ENCODE peak calls at places on chromosomes 16 and 17, in eight cellular contexts. K is activated CD8-positive, alpha-beta T cell treated with anti-CD3 and anti-CD28 coated beads for 36 hours; X is progenitor cell of endocrine pancreas; F is AG04449; C is SK-N-SH; E is A549; P is K562; B is heart left ventricle. D is an unnamed sample.

GRCh38 chr16:48961546-48961945 is 320.1 kb downstream of the CBLN1 start:
- DNase-seq in B (no peak), P (no peak), X (no peak), E (no peak), C (no peak), K (no peak), F (no peak), D (no peak)

GRCh38 chr16:68235105-68235881 is 634 bp downstream of the ESRP2 start:
- DNase-seq in F (no peak), E (no peak), X (peak; percentile 42), B (peak; percentile 66), C (no peak), P (no peak), K (peak; percentile 23), D (no peak)

GRCh38 chr16:4529085-4530060 is 9.2 kb downstream of the CDIP1 start:
- DNase-seq in F (no peak), X (no peak), B (no peak), K (peak; percentile 54), C (no peak), E (no peak), P (no peak), D (no peak)

GRCh38 chr17:2070241-2071023 is 15.5 kb downstream of the HIC1 start:
- DNase-seq in C (no peak), X (no peak), B (no peak), E (no peak), P (no peak), F (no peak), K (peak; percentile 93), D (peak; percentile 83)

GRCh38 chr17:81735181-81736102 is 23.4 kb downstream of the SLC25A10 start:
- DNase-seq in P (peak; percentile 79), E (peak; percentile 63), C (no peak), B (no peak), F (no peak), X (no peak), K (no peak), D (peak; percentile 77)

GRCh38 chr17:48106802-48107136 is 797 bp upstream of the SNX11 start:
- DNase-seq in E (no peak), B (no peak), K (no peak), X (no peak), P (no peak), F (no peak), C (no peak), D (no peak)

GRCh38 chr16:58099956-58100300 is 29.3 kb downstream of the CFAP20 start:
- DNase-seq in K (no peak), F (no peak), C (no peak), B (no peak), P (no peak), X (no peak), E (no peak), D (no peak)

GRCh38 chr17:5514976-5515375 is 28.6 kb downstream of the MIS12 start:
- DNase-seq in X (no peak), F (no peak), C (no peak), P (no peak), B (no peak), K (no peak), E (no peak), D (no peak)

GRCh38 chr16:560221-560700 is at the start of gene PRR35:
- DNase-seq in F (no peak), B (no peak), X (no peak), K (no peak), P (peak; percentile 45), E (no peak), C (peak; percentile 64), D (no peak)

GRCh38 chr17:11768106-11768505 is 169.8 kb downstream of the DNAH9 start:
- DNase-seq in K (no peak), X (no peak), F (no peak), B (no peak), E (no peak), P (no peak), C (no peak), D (no peak)

GRCh38 chr16:49498241-49499017 is 124.8 kb downstream of the C16orf78 start:
- DNase-seq in C (no peak), K (no peak), F (no peak), X (no peak), P (no peak), B (no peak), E (no peak), D (no peak)

GRCh38 chr17:49926886-49927285 is 42.1 kb upstream of the DLX4 start:
- DNase-seq in F (no peak), E (no peak), C (no peak), B (no peak), X (no peak), P (peak; percentile 76), K (no peak), D (no peak)

GRCh38 chr16:61887903-61888302 is 148.3 kb downstream of the CDH8 start:
- DNase-seq in B (no peak), X (no peak), K (no peak), E (no peak), C (no peak), F (peak; percentile 63), P (no peak), D (no peak)

GRCh38 chr16:81714593-81714992 is 64.5 kb upstream of the PLCG2 start:
- DNase-seq in F (no peak), K (no peak), C (no peak), P (no peak), X (no peak), E (no peak), B (no peak), D (no peak)

GRCh38 chr16:57680842-57681241 is 12.7 kb downstream of the ADGRG3 start:
- DNase-seq in P (no peak), B (no peak), E (no peak), C (no peak), X (no peak), K (no peak), F (no peak), D (no peak)

GRCh38 chr17:37054894-37055293 is 106.1 kb downstream of the AATF start:
- DNase-seq in P (no peak), K (no peak), X (no peak), C (no peak), F (no peak), E (no peak), B (no peak), D (no peak)

GRCh38 chr17:45425984-45426413 is 6.7 kb downstream of the ARHGAP27 start:
- DNase-seq in K (no peak), P (no peak), B (no peak), C (no peak), E (no peak), F (no peak), X (no peak), D (no peak)
- TF ChIP-seq CTCF in K (no peak), P (no peak), B (peak; percentile 40), C (peak; percentile 3), E (no peak), F (no peak), X (no peak), D (no peak)

GRCh38 chr17:45022288-45022648 is 29.2 kb downstream of the DCAKD start:
- DNase-seq in X (no peak), E (no peak), K (no peak), C (no peak), B (no peak), P (no peak), F (no peak), D (no peak)
- TF ChIP-seq CTCF in X (peak; percentile 3), E (peak; percentile 2), K (peak; percentile 46), C (no peak), B (no peak), P (no peak), F (no peak), D (no peak)

DNA sequence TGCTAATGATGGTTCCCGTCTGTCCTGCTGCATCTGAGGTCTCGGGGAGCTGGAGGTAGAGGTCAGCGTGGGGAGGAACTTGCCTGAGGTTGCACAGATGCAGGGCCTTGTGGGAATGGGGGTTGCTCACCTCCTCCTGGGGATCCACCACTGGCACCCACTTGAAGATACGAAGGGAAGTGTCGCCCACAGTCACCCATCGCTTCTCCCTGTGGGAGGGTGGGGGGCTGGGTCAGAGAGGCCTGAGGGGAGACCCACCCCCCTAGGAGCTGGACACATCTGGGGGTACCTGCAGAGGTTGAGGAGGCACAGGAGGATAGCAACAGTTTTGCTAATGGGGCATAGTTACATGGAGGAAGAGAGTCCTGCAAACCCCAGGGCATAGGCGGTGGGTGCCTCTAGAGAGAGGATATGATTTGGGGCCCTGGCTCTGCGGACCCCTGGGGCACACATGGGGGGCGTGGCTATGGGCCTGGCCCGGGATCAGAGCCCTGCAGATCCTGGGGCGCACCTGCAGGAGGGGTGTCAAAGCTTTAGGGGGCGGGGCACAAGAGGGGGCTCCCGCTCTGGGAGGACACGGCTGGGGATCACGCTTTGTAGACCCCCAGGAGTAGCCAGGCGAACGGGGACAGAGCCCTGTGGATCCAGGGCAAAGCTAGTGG is 664 bp downstream of the BCL7C start:
- DNase-seq in K (peak; percentile 54), E (no peak), P (peak; percentile 58), B (no peak), F (no peak), X (no peak), C (peak; percentile 63), D (peak; percentile 46)
- TF ChIP-seq CTCF in K (no peak), E (no peak), P (no peak), B (no peak), F (no peak), X (no peak), C (no peak), D (no peak)

DNA sequence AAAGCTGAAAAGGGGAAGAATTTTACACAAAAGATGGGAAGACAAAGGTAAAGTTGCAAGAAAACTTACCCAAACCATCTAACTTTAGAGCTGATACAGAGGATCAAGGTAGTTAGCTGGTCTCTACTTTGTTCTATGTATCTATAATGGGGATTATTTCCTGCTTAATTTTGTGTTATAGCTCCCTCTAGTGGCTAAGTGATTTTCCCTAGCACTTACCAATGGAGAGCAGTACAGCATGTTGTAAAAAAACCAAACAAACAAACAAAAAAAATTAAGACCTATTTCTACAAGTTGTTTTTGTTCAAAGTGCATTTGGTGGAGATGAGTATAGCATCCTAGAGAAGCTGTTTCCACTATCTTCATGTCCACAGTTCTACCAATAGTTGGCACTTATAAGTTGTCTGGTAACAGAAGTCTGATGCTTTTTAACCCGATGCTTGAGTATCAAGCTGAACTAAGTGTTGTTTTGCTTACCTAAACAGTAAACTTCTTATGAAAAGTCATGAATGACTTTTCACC is 7.5 kb downstream of the SRSF1 start:
- DNase-seq in C (peak; percentile 54), F (no peak), B (no peak), K (no peak), P (no peak), E (peak; percentile 53), X (no peak), D (peak; percentile 43)
- TF ChIP-seq CTCF in C (peak; percentile 99), F (peak; percentile 43), B (peak; percentile 82), K (peak; percentile 85), P (peak; percentile 69), E (peak; percentile 98), X (peak; percentile 96), D (peak; percentile 77)

GRCh38 chr16:10944249-10945064 is at the start of gene CLEC16A:
- DNase-seq in X (peak; percentile 92), B (peak; percentile 99), K (peak; percentile 96), P (peak; percentile 90), C (peak; percentile 95), F (peak; percentile 70), E (peak; percentile 94), D (peak; percentile 93)
- TF ChIP-seq CTCF in X (peak; percentile 6), B (no peak), K (no peak), P (peak; percentile 9), C (no peak), F (no peak), E (no peak), D (peak; percentile 8)

GRCh38 chr17:42520540-42520951 is 15.5 kb upstream of the NAGLU start:
- DNase-seq in X (no peak), E (no peak), B (no peak), P (peak; percentile 50), C (no peak), F (no peak), K (peak; percentile 74), D (no peak)
- TF ChIP-seq CTCF in X (peak; percentile 49), E (peak; percentile 36), B (no peak), P (peak; percentile 77), C (peak; percentile 44), F (peak; percentile 11), K (peak; percentile 60), D (no peak)